ENCODE peak calls at places on chromosomes 11 and 22, in six cellular contexts. V, K, C, G, M and E are unnamed samples.

GRCh38 chr11:110857885-110858555 is 145.8 kb upstream of the ARHGAP20 start:
- DNase-seq in M (no peak), G (no peak), C (no peak), V (no peak), K (no peak), E (no peak)

GRCh38 chr11:36009469-36009868 is 65.6 kb downstream of the LDLRAD3 start:
- DNase-seq in G (no peak), M (peak), C (no peak), K (no peak), V (no peak), E (no peak)

GRCh38 chr11:76984741-76985140 is 49.5 kb upstream of the B3GNT6 start:
- DNase-seq in V (no peak), G (no peak), C (no peak), M (no peak), K (no peak), E (no peak)

GRCh38 chr11:132099692-132100091 is 729.3 kb downstream of the NTM start:
- DNase-seq in C (peak), G (peak), K (no peak), V (no peak), M (no peak), E (no peak)

GRCh38 chr22:43126506-43127165 is 16.1 kb downstream of the BIK start:
- DNase-seq in M (peak), K (no peak), G (no peak), V (no peak), C (no peak), E (no peak)

GRCh38 chr11:89489930-89490329 is 1.2 kb downstream of the NOX4 start:
- DNase-seq in K (no peak), C (no peak), V (no peak), M (no peak), G (no peak), E (no peak)

GRCh38 chr11:60914620-60915249 is 777 bp downstream of the TMEM109 start:
- DNase-seq in M (no peak), C (peak), V (no peak), G (peak), K (no peak), E (peak)

GRCh38 chr11:16612801-16613400 is 125.5 kb upstream of the C11orf58 start:
- DNase-seq in V (no peak), M (no peak), C (no peak), G (peak), K (no peak), E (no peak)

GRCh38 chr11:9834281-9834680 is 170.4 kb downstream of the SWAP70 start:
- DNase-seq in V (no peak), M (no peak), G (no peak), C (no peak), K (no peak), E (no peak)

GRCh38 chr11:64123102-64123434 is 42.8 kb downstream of the MACROD1 start:
- DNase-seq in K (no peak), M (no peak), G (no peak), V (no peak), C (no peak), E (no peak)

GRCh38 chr11:35237860-35238715 is 99.1 kb downstream of the CD44 start:
- DNase-seq in V (no peak), G (peak), C (peak), K (peak), M (no peak), E (peak)

GRCh38 chr11:112241486-112241885 is 15.3 kb downstream of the PTS start:
- DNase-seq in V (no peak), M (no peak), K (no peak), C (no peak), G (no peak), E (no peak)

GRCh38 chr11:127816959-127817358 is 770.4 kb downstream of the ETS1 start:
- DNase-seq in G (no peak), C (no peak), K (no peak), M (no peak), V (no peak), E (no peak)

GRCh38 chr11:117717485-117718314 is 79.3 kb downstream of the DSCAML1 start:
- DNase-seq in C (no peak), G (peak), K (peak), M (peak), V (no peak), E (no peak)

GRCh38 chr22:45284705-45285305 is at the start of gene UPK3A:
- DNase-seq in V (peak), G (peak), M (no peak), K (no peak), C (peak), E (peak)

GRCh38 chr11:1917523-1918435 is 1.7 kb upstream of the TNNT3 start:
- DNase-seq in K (no peak), V (no peak), G (peak), M (no peak), C (no peak), E (no peak)

GRCh38 chr11:120194166-120194565 is 16.7 kb upstream of the OAF start:
- DNase-seq in K (no peak), C (no peak), V (no peak), M (no peak), G (no peak), E (no peak)

GRCh38 chr11:11416917-11417316 is 63.9 kb upstream of the CSNK2A3 start:
- DNase-seq in G (no peak), C (no peak), V (no peak), K (no peak), M (no peak), E (no peak)

GRCh38 chr11:79054636-79055035 is 386.2 kb downstream of the TENM4 start:
- DNase-seq in V (no peak), C (no peak), M (no peak), G (no peak), K (no peak), E (no peak)

GRCh38 chr11:70625921-70626518 is 227.7 kb downstream of the CTTN start:
- DNase-seq in M (no peak), G (peak), V (no peak), K (no peak), C (no peak), E (no peak)

GRCh38 chr11:28581286-28582242 is 473.4 kb downstream of the METTL15 start:
- DNase-seq in C (no peak), M (no peak), V (no peak), K (no peak), G (no peak), E (no peak)

GRCh38 chr22:48780597-48781277 is 1046.9 kb downstream of the BRD1 start:
- DNase-seq in K (no peak), V (no peak), C (no peak), G (no peak), M (no peak), E (peak)

GRCh38 chr11:105456950-105457349 is 152.9 kb upstream of the GRIA4 start:
- DNase-seq in G (peak), M (no peak), K (no peak), C (no peak), V (no peak), E (no peak)

GRCh38 chr11:9276571-9276970 is 11.4 kb upstream of the DENND5A start:
- DNase-seq in M (no peak), K (peak), V (no peak), C (no peak), G (no peak), E (no peak)

GRCh38 chr22:49617264-49617663 is 210.4 kb downstream of the BRD1 start:
- DNase-seq in C (no peak), V (no peak), M (no peak), K (no peak), G (no peak), E (no peak)

GRCh38 chr11:23859087-23859486 is 637.8 kb upstream of the LUZP2 start:
- DNase-seq in V (no peak), M (no peak), G (no peak), C (no peak), K (no peak), E (no peak)

GRCh38 chr11:130477646-130478203 is 29.3 kb downstream of the ADAMTS15 start:
- DNase-seq in C (no peak), M (no peak), G (no peak), V (no peak), K (no peak), E (no peak)

GRCh38 chr11:45477588-45477987 is 187.8 kb downstream of the CHST1 start:
- DNase-seq in M (no peak), K (no peak), V (no peak), C (no peak), G (no peak), E (no peak)

GRCh38 chr11:94805994-94806393 is 37.8 kb downstream of the AMOTL1 start:
- DNase-seq in K (no peak), C (no peak), M (no peak), V (no peak), G (no peak), E (no peak)

GRCh38 chr11:86812322-86812670 is 12.0 kb downstream of the PRSS23 start:
- DNase-seq in C (no peak), G (no peak), K (no peak), V (no peak), M (no peak), E (no peak)

GRCh38 chr11:32290783-32291182 is 144.6 kb downstream of the WT1 start:
- DNase-seq in M (no peak), C (no peak), G (no peak), K (no peak), V (no peak), E (no peak)

GRCh38 chr22:38782402-38783094 is 11.4 kb downstream of the DNAL4 start:
- DNase-seq in M (no peak), G (peak), C (no peak), V (no peak), K (no peak), E (no peak)

GRCh38 chr11:7490054-7490453 is 4.7 kb downstream of the OLFML1 start:
- DNase-seq in C (no peak), M (no peak), K (no peak), G (no peak), V (no peak), E (no peak)

GRCh38 chr11:3169235-3169951 is 4.3 kb upstream of the OSBPL5 start:
- DNase-seq in M (no peak), V (no peak), K (no peak), G (peak), C (peak), E (no peak)

GRCh38 chr22:45535400-45535799 is 32.7 kb downstream of the FBLN1 start:
- DNase-seq in M (no peak), C (no peak), K (no peak), V (no peak), G (no peak), E (no peak)

GRCh38 chr11:74701351-74701750 is 29.9 kb downstream of the CHRDL2 start:
- DNase-seq in G (peak), M (no peak), K (no peak), V (no peak), C (peak), E (peak)

GRCh38 chr11:1964955-1965354 is 17.8 kb downstream of the MRPL23 start:
- DNase-seq in G (no peak), V (no peak), M (no peak), K (no peak), C (no peak), E (no peak)